ENCODE peak calls at places on chromosomes 12 and 14, in ten cellular contexts. One of them, this sample, is unnamed. For H3K4me1, the result is how much of the 10 kb centered on the place peaks cover.

GRCh38 chr12:18320036-18320617 is 58.8 kb downstream of the PIK3C2G start:
- DNase-seq in H9: peak
- DNase-seq in Peyer's patch: peak
- DNase-seq in neural progenitor cell: peak
- DNase-seq in IMR-90: peak
- DNase-seq in colonic mucosa: no peak
- DNase-seq in left lung: no peak
- DNase-seq in endothelial cell of umbilical vein: peak
- DNase-seq in tibial artery: no peak
- DNase-seq in A549: peak
- DNase-seq in this sample: no peak

GRCh38 chr12:131511803-131512564 is 198.9 kb upstream of the SFSWAP start:
- DNase-seq in Peyer's patch: peak
- DNase-seq in neural progenitor cell: no peak
- DNase-seq in left lung: no peak
- DNase-seq in colonic mucosa: no peak
- DNase-seq in A549: no peak
- DNase-seq in H9: no peak
- DNase-seq in endothelial cell of umbilical vein: no peak
- DNase-seq in tibial artery: no peak
- DNase-seq in IMR-90: no peak
- DNase-seq in this sample: no peak

GRCh38 chr14:88470542-88471440 is 84.0 kb downstream of the PTPN21 start:
- DNase-seq in Peyer's patch: no peak
- DNase-seq in colonic mucosa: no peak
- DNase-seq in A549: no peak
- DNase-seq in tibial artery: no peak
- DNase-seq in neural progenitor cell: no peak
- DNase-seq in left lung: no peak
- DNase-seq in endothelial cell of umbilical vein: no peak
- DNase-seq in H9: no peak
- DNase-seq in IMR-90: peak
- DNase-seq in this sample: no peak

GRCh38 chr14:44962573-44963528 is 861 bp downstream of the TOGARAM1 start:
- DNase-seq in IMR-90: peak
- DNase-seq in H9: no peak
- DNase-seq in A549: no peak
- DNase-seq in tibial artery: peak
- DNase-seq in neural progenitor cell: peak
- DNase-seq in left lung: peak
- DNase-seq in Peyer's patch: peak
- DNase-seq in endothelial cell of umbilical vein: peak
- DNase-seq in colonic mucosa: peak
- DNase-seq in this sample: no peak

GRCh38 chr14:93207468-93208308 is 632 bp downstream of the UBR7 start:
- DNase-seq in Peyer's patch: no peak
- DNase-seq in IMR-90: peak
- DNase-seq in colonic mucosa: peak
- DNase-seq in H9: no peak
- DNase-seq in endothelial cell of umbilical vein: peak
- DNase-seq in A549: peak
- DNase-seq in left lung: no peak
- DNase-seq in tibial artery: peak
- DNase-seq in neural progenitor cell: peak
- DNase-seq in this sample: peak

GRCh38 chr14:61864329-61864898 is 102.2 kb downstream of the SNAPC1 start:
- DNase-seq in A549: no peak
- DNase-seq in IMR-90: no peak
- DNase-seq in neural progenitor cell: no peak
- DNase-seq in endothelial cell of umbilical vein: no peak
- DNase-seq in tibial artery: no peak
- DNase-seq in Peyer's patch: no peak
- DNase-seq in left lung: peak
- DNase-seq in colonic mucosa: no peak
- DNase-seq in H9: peak
- DNase-seq in this sample: no peak

GRCh38 chr12:95118788-95119179 is 45.4 kb upstream of the NR2C1 start:
- DNase-seq in endothelial cell of umbilical vein: no peak
- DNase-seq in Peyer's patch: no peak
- DNase-seq in colonic mucosa: no peak
- DNase-seq in IMR-90: peak
- DNase-seq in tibial artery: no peak
- DNase-seq in H9: no peak
- DNase-seq in A549: no peak
- DNase-seq in neural progenitor cell: no peak
- DNase-seq in left lung: no peak
- DNase-seq in this sample: no peak

GRCh38 chr14:54350196-54350595 is 46.6 kb upstream of the CDKN3 start:
- DNase-seq in IMR-90: peak
- DNase-seq in tibial artery: no peak
- DNase-seq in neural progenitor cell: no peak
- DNase-seq in colonic mucosa: no peak
- DNase-seq in A549: no peak
- DNase-seq in H9: no peak
- DNase-seq in endothelial cell of umbilical vein: no peak
- DNase-seq in Peyer's patch: no peak
- DNase-seq in left lung: no peak
- DNase-seq in this sample: no peak

GRCh38 chr12:47811581-47812484 is 7.9 kb downstream of the HDAC7 start:
- DNase-seq in IMR-90: peak
- DNase-seq in A549: no peak
- DNase-seq in tibial artery: peak
- DNase-seq in Peyer's patch: no peak
- DNase-seq in endothelial cell of umbilical vein: peak
- DNase-seq in colonic mucosa: no peak
- DNase-seq in neural progenitor cell: no peak
- DNase-seq in left lung: no peak
- DNase-seq in H9: no peak
- DNase-seq in this sample: no peak

GRCh38 chr12:47808574-47809380 is 10.9 kb downstream of the HDAC7 start:
- DNase-seq in IMR-90: peak
- DNase-seq in left lung: peak
- DNase-seq in A549: peak
- DNase-seq in endothelial cell of umbilical vein: peak
- DNase-seq in tibial artery: no peak
- DNase-seq in H9: no peak
- DNase-seq in neural progenitor cell: peak
- DNase-seq in colonic mucosa: no peak
- DNase-seq in Peyer's patch: peak
- DNase-seq in this sample: peak

GRCh38 chr12:47812797-47813490 is 6.8 kb downstream of the HDAC7 start:
- DNase-seq in tibial artery: peak
- DNase-seq in colonic mucosa: peak
- DNase-seq in Peyer's patch: peak
- DNase-seq in left lung: peak
- DNase-seq in IMR-90: peak
- DNase-seq in neural progenitor cell: peak
- DNase-seq in endothelial cell of umbilical vein: peak
- DNase-seq in A549: peak
- DNase-seq in H9: peak
- DNase-seq in this sample: peak

GRCh38 chr12:47813491-47814196 is 6.1 kb downstream of the HDAC7 start:
- DNase-seq in Peyer's patch: peak
- DNase-seq in endothelial cell of umbilical vein: peak
- DNase-seq in neural progenitor cell: peak
- DNase-seq in IMR-90: no peak
- DNase-seq in A549: peak
- DNase-seq in H9: peak
- DNase-seq in tibial artery: no peak
- DNase-seq in left lung: no peak
- DNase-seq in colonic mucosa: no peak
- DNase-seq in this sample: no peak

GRCh38 chr12:47811070-47811391 is 8.7 kb downstream of the HDAC7 start:
- DNase-seq in Peyer's patch: no peak
- DNase-seq in endothelial cell of umbilical vein: no peak
- DNase-seq in left lung: no peak
- DNase-seq in IMR-90: no peak
- DNase-seq in colonic mucosa: no peak
- DNase-seq in neural progenitor cell: no peak
- DNase-seq in H9: peak
- DNase-seq in A549: no peak
- DNase-seq in tibial artery: no peak
- DNase-seq in this sample: no peak
- H3K4me1 ChIP-seq in Peyer's patch: under half
- H3K4me1 ChIP-seq in endothelial cell of umbilical vein: half or more
- H3K4me1 ChIP-seq in left lung: half or more
- H3K4me1 ChIP-seq in IMR-90: half or more
- H3K4me1 ChIP-seq in colonic mucosa: under half
- H3K4me1 ChIP-seq in neural progenitor cell: under half
- H3K4me1 ChIP-seq in H9: under half
- H3K4me1 ChIP-seq in A549: half or more
- H3K4me1 ChIP-seq in tibial artery: half or more
- H3K4me1 ChIP-seq in this sample: half or more

DNA sequence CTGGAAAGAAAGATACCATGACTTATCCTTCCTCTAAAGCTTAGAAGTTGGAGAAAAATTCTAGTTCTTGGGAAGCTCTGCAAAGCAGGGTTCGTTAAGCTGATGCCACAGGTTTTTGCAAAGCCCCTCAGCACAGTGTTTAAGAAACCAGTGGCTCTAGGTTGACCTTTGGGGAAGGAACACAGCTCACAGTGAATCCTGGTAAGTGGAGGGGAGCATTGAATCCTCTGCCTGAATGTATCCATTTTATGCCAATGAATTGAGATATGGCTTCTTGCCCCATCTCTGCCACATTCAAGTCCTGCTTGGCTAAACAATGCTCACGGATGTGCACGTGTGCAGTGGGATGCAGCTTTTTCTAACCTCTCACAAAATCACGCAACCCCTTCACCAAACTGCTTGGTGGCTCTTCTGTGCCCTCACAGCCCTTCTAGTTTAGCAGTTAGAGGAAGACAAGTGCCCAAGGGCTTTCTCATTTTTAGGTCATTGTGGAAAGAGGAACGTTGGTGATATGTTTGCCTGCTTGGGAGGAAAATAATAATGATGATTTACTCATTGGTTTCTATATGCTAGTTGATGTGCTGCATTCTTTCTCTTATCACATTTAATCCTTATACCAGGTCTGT is 111.3 kb downstream of the DAD1 start:
- DNase-seq in Peyer's patch: no peak
- DNase-seq in neural progenitor cell: no peak
- DNase-seq in colonic mucosa: no peak
- DNase-seq in tibial artery: no peak
- DNase-seq in H9: no peak
- DNase-seq in endothelial cell of umbilical vein: no peak
- DNase-seq in A549: no peak
- DNase-seq in IMR-90: no peak
- DNase-seq in left lung: no peak
- DNase-seq in this sample: no peak
- H3K4me1 ChIP-seq in Peyer's patch: under half
- H3K4me1 ChIP-seq in neural progenitor cell: half or more
- H3K4me1 ChIP-seq in colonic mucosa: under half
- H3K4me1 ChIP-seq in tibial artery: under half
- H3K4me1 ChIP-seq in H9: under half
- H3K4me1 ChIP-seq in endothelial cell of umbilical vein: under half
- H3K4me1 ChIP-seq in A549: under half
- H3K4me1 ChIP-seq in IMR-90: under half
- H3K4me1 ChIP-seq in left lung: under half
- H3K4me1 ChIP-seq in this sample: under half

GRCh38 chr12:104566244-104566993 is 109.7 kb downstream of the CHST11 start:
- DNase-seq in H9: no peak
- DNase-seq in left lung: no peak
- DNase-seq in IMR-90: no peak
- DNase-seq in Peyer's patch: no peak
- DNase-seq in colonic mucosa: no peak
- DNase-seq in neural progenitor cell: no peak
- DNase-seq in A549: no peak
- DNase-seq in endothelial cell of umbilical vein: no peak
- DNase-seq in tibial artery: no peak
- DNase-seq in this sample: no peak
- H3K4me1 ChIP-seq in H9: under half
- H3K4me1 ChIP-seq in left lung: under half
- H3K4me1 ChIP-seq in IMR-90: under half
- H3K4me1 ChIP-seq in Peyer's patch: under half
- H3K4me1 ChIP-seq in colonic mucosa: under half
- H3K4me1 ChIP-seq in neural progenitor cell: under half
- H3K4me1 ChIP-seq in A549: under half
- H3K4me1 ChIP-seq in endothelial cell of umbilical vein: under half
- H3K4me1 ChIP-seq in tibial artery: under half
- H3K4me1 ChIP-seq in this sample: half or more

GRCh38 chr12:57087689-57088441 is 1.0 kb upstream of the NAB2 start:
- DNase-seq in tibial artery: peak
- DNase-seq in H9: peak
- DNase-seq in colonic mucosa: peak
- DNase-seq in A549: peak
- DNase-seq in neural progenitor cell: peak
- DNase-seq in left lung: peak
- DNase-seq in IMR-90: peak
- DNase-seq in Peyer's patch: peak
- DNase-seq in endothelial cell of umbilical vein: peak
- DNase-seq in this sample: peak

GRCh38 chr12:57089259-57090245 is 638 bp downstream of the NAB2 start:
- DNase-seq in endothelial cell of umbilical vein: peak
- DNase-seq in A549: no peak
- DNase-seq in neural progenitor cell: peak
- DNase-seq in IMR-90: peak
- DNase-seq in tibial artery: peak
- DNase-seq in left lung: peak
- DNase-seq in Peyer's patch: peak
- DNase-seq in colonic mucosa: peak
- DNase-seq in H9: no peak
- DNase-seq in this sample: peak

GRCh38 chr12:57090456-57090855 is 1.5 kb downstream of the NAB2 start:
- DNase-seq in Peyer's patch: peak
- DNase-seq in A549: no peak
- DNase-seq in IMR-90: no peak
- DNase-seq in H9: no peak
- DNase-seq in tibial artery: no peak
- DNase-seq in colonic mucosa: no peak
- DNase-seq in neural progenitor cell: no peak
- DNase-seq in left lung: no peak
- DNase-seq in endothelial cell of umbilical vein: no peak
- DNase-seq in this sample: no peak

GRCh38 chr12:57086951-57087688 is 1.8 kb upstream of the NAB2 start:
- DNase-seq in endothelial cell of umbilical vein: peak
- DNase-seq in Peyer's patch: peak
- DNase-seq in IMR-90: peak
- DNase-seq in A549: peak
- DNase-seq in left lung: peak
- DNase-seq in colonic mucosa: peak
- DNase-seq in tibial artery: peak
- DNase-seq in H9: peak
- DNase-seq in neural progenitor cell: peak
- DNase-seq in this sample: peak

DNA sequence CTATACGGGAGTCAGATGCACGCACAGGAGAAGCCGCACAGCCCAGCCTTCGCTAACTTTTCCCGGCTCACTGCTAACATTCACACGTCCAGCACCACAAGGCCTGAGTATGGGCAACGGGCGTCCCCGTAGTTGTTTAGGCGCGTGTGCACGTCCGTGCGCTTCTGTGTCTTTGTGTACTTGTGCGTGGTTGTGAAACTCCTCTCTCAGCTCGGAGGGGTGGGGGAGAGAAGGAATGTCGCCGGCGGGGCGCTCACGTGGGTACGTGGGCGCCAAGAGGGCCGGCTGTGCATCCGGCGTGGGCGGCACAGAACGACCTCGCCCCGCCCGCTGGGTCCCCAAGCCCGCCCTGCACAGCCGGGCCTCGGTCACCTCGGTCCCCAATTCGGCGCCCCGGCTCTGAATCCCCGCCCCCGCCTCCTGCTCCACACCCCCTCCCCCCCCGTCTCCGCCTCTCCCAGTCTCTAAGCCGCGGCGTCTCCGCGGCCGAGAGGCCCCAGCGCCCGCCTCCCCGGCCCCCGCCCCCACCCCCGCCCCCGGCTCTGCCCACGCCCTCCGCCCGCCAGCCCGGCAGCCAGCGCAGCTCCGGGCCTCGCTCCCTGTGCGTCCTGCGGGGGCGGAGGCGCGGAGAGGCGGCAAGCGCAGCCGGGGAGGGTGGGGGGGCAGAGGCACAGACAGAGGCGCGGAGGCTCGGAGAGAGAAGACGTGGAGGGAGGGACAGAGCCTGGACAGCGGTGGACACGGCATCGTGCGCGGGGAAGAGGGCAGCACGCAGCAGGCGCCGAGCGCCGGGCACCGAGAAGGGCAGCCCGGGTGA is at the start of gene NAB2:
- DNase-seq in tibial artery: peak
- DNase-seq in A549: peak
- DNase-seq in endothelial cell of umbilical vein: peak
- DNase-seq in neural progenitor cell: peak
- DNase-seq in H9: peak
- DNase-seq in colonic mucosa: peak
- DNase-seq in left lung: peak
- DNase-seq in Peyer's patch: peak
- DNase-seq in IMR-90: peak
- DNase-seq in this sample: peak
- H3K4me1 ChIP-seq in tibial artery: half or more
- H3K4me1 ChIP-seq in A549: under half
- H3K4me1 ChIP-seq in endothelial cell of umbilical vein: under half
- H3K4me1 ChIP-seq in neural progenitor cell: under half
- H3K4me1 ChIP-seq in H9: under half
- H3K4me1 ChIP-seq in colonic mucosa: under half
- H3K4me1 ChIP-seq in left lung: under half
- H3K4me1 ChIP-seq in Peyer's patch: under half
- H3K4me1 ChIP-seq in IMR-90: under half
- H3K4me1 ChIP-seq in this sample: under half

This sample was measured in DND-41.